ENCODE peak calls at places on chromosomes 7 and 10, in ten cellular contexts. One of them, this sample, is unnamed. For H3K27me3, the result is how much of the 10 kb centered on the place peaks cover.

GRCh38 chr7:56287429-56288138 is 171.4 kb upstream of the NUPR2 start:
- DNase-seq in SJSA1: no peak
- DNase-seq in left lung: peak
- DNase-seq in AG04450: no peak
- DNase-seq in GM06990: no peak
- DNase-seq in mammary epithelial cell: peak
- DNase-seq in Caco-2: no peak
- DNase-seq in right cardiac atrium: peak
- DNase-seq in sigmoid colon: no peak
- DNase-seq in Panc1: no peak
- DNase-seq in this sample: no peak

GRCh38 chr10:125263551-125263950 is 103.2 kb upstream of the CTBP2 start:
- DNase-seq in Caco-2: peak
- DNase-seq in AG04450: no peak
- DNase-seq in SJSA1: peak
- DNase-seq in Panc1: peak
- DNase-seq in right cardiac atrium: no peak
- DNase-seq in left lung: no peak
- DNase-seq in GM06990: no peak
- DNase-seq in mammary epithelial cell: peak
- DNase-seq in sigmoid colon: no peak
- DNase-seq in this sample: no peak

GRCh38 chr7:66013938-66014337 is 31.9 kb upstream of the GUSB start:
- DNase-seq in left lung: no peak
- DNase-seq in right cardiac atrium: peak
- DNase-seq in Caco-2: peak
- DNase-seq in sigmoid colon: no peak
- DNase-seq in GM06990: no peak
- DNase-seq in SJSA1: peak
- DNase-seq in AG04450: no peak
- DNase-seq in Panc1: peak
- DNase-seq in mammary epithelial cell: peak
- DNase-seq in this sample: no peak

GRCh38 chr7:1986366-1987083 is 246.2 kb downstream of the MAD1L1 start:
- DNase-seq in sigmoid colon: no peak
- DNase-seq in mammary epithelial cell: no peak
- DNase-seq in right cardiac atrium: peak
- DNase-seq in Caco-2: no peak
- DNase-seq in GM06990: no peak
- DNase-seq in Panc1: no peak
- DNase-seq in AG04450: no peak
- DNase-seq in left lung: no peak
- DNase-seq in SJSA1: no peak
- DNase-seq in this sample: peak

GRCh38 chr10:36141786-36142560 is 499.9 kb upstream of the FZD8 start:
- DNase-seq in SJSA1: no peak
- DNase-seq in GM06990: no peak
- DNase-seq in mammary epithelial cell: no peak
- DNase-seq in Panc1: no peak
- DNase-seq in sigmoid colon: no peak
- DNase-seq in AG04450: no peak
- DNase-seq in left lung: no peak
- DNase-seq in Caco-2: no peak
- DNase-seq in right cardiac atrium: no peak
- DNase-seq in this sample: no peak

GRCh38 chr10:133298466-133298865 is 10.2 kb downstream of the TUBGCP2 start:
- DNase-seq in GM06990: no peak
- DNase-seq in SJSA1: no peak
- DNase-seq in mammary epithelial cell: no peak
- DNase-seq in left lung: no peak
- DNase-seq in Panc1: no peak
- DNase-seq in AG04450: no peak
- DNase-seq in Caco-2: no peak
- DNase-seq in sigmoid colon: no peak
- DNase-seq in right cardiac atrium: no peak
- DNase-seq in this sample: no peak

GRCh38 chr7:116727432-116728009 is 55.5 kb downstream of the MET start:
- DNase-seq in AG04450: no peak
- DNase-seq in Panc1: no peak
- DNase-seq in GM06990: no peak
- DNase-seq in right cardiac atrium: no peak
- DNase-seq in SJSA1: no peak
- DNase-seq in left lung: no peak
- DNase-seq in sigmoid colon: no peak
- DNase-seq in mammary epithelial cell: no peak
- DNase-seq in Caco-2: no peak
- DNase-seq in this sample: no peak

GRCh38 chr10:78980815-78981214 is 88.0 kb upstream of the ZMIZ1 start:
- DNase-seq in SJSA1: peak
- DNase-seq in Caco-2: no peak
- DNase-seq in right cardiac atrium: peak
- DNase-seq in left lung: no peak
- DNase-seq in AG04450: no peak
- DNase-seq in GM06990: no peak
- DNase-seq in sigmoid colon: no peak
- DNase-seq in mammary epithelial cell: no peak
- DNase-seq in Panc1: no peak
- DNase-seq in this sample: no peak

GRCh38 chr7:94095359-94096009 is 91.3 kb upstream of the BET1 start:
- DNase-seq in AG04450: no peak
- DNase-seq in sigmoid colon: no peak
- DNase-seq in Caco-2: no peak
- DNase-seq in SJSA1: no peak
- DNase-seq in mammary epithelial cell: no peak
- DNase-seq in Panc1: no peak
- DNase-seq in left lung: no peak
- DNase-seq in GM06990: no peak
- DNase-seq in right cardiac atrium: no peak
- DNase-seq in this sample: no peak

GRCh38 chr7:117669818-117670217 is 190.0 kb downstream of the CFTR start:
- DNase-seq in AG04450: no peak
- DNase-seq in Panc1: no peak
- DNase-seq in right cardiac atrium: no peak
- DNase-seq in left lung: no peak
- DNase-seq in mammary epithelial cell: no peak
- DNase-seq in sigmoid colon: no peak
- DNase-seq in GM06990: no peak
- DNase-seq in SJSA1: no peak
- DNase-seq in Caco-2: no peak
- DNase-seq in this sample: no peak

GRCh38 chr10:79051766-79052165 is 17.0 kb upstream of the ZMIZ1 start:
- DNase-seq in mammary epithelial cell: no peak
- DNase-seq in Caco-2: no peak
- DNase-seq in left lung: peak
- DNase-seq in GM06990: no peak
- DNase-seq in SJSA1: no peak
- DNase-seq in right cardiac atrium: no peak
- DNase-seq in AG04450: no peak
- DNase-seq in sigmoid colon: peak
- DNase-seq in Panc1: no peak
- DNase-seq in this sample: no peak

GRCh38 chr7:155207335-155208002 is 90.2 kb upstream of the INSIG1 start:
- DNase-seq in GM06990: no peak
- DNase-seq in mammary epithelial cell: no peak
- DNase-seq in AG04450: no peak
- DNase-seq in Caco-2: no peak
- DNase-seq in sigmoid colon: no peak
- DNase-seq in Panc1: no peak
- DNase-seq in left lung: no peak
- DNase-seq in right cardiac atrium: no peak
- DNase-seq in SJSA1: no peak
- DNase-seq in this sample: no peak

GRCh38 chr7:155205368-155206285 is 92.1 kb upstream of the INSIG1 start:
- DNase-seq in GM06990: peak
- DNase-seq in left lung: peak
- DNase-seq in AG04450: peak
- DNase-seq in SJSA1: peak
- DNase-seq in sigmoid colon: peak
- DNase-seq in mammary epithelial cell: peak
- DNase-seq in Panc1: peak
- DNase-seq in right cardiac atrium: peak
- DNase-seq in Caco-2: peak
- DNase-seq in this sample: peak

GRCh38 chr7:155204744-155205367 is 92.8 kb upstream of the INSIG1 start:
- DNase-seq in left lung: no peak
- DNase-seq in SJSA1: no peak
- DNase-seq in GM06990: no peak
- DNase-seq in mammary epithelial cell: no peak
- DNase-seq in sigmoid colon: peak
- DNase-seq in AG04450: no peak
- DNase-seq in Panc1: no peak
- DNase-seq in right cardiac atrium: no peak
- DNase-seq in Caco-2: no peak
- DNase-seq in this sample: no peak

GRCh38 chr7:155203882-155204691 is 93.6 kb upstream of the INSIG1 start:
- DNase-seq in left lung: peak
- DNase-seq in AG04450: no peak
- DNase-seq in Caco-2: no peak
- DNase-seq in Panc1: no peak
- DNase-seq in SJSA1: no peak
- DNase-seq in mammary epithelial cell: no peak
- DNase-seq in sigmoid colon: peak
- DNase-seq in GM06990: no peak
- DNase-seq in right cardiac atrium: no peak
- DNase-seq in this sample: no peak

GRCh38 chr7:155206286-155207020 is 91.2 kb upstream of the INSIG1 start:
- DNase-seq in mammary epithelial cell: no peak
- DNase-seq in SJSA1: peak
- DNase-seq in Panc1: peak
- DNase-seq in Caco-2: no peak
- DNase-seq in left lung: peak
- DNase-seq in right cardiac atrium: peak
- DNase-seq in GM06990: peak
- DNase-seq in sigmoid colon: peak
- DNase-seq in AG04450: peak
- DNase-seq in this sample: peak
- H3K4me3 ChIP-seq in mammary epithelial cell: no peak
- H3K4me3 ChIP-seq in SJSA1: peak
- H3K4me3 ChIP-seq in Panc1: peak
- H3K4me3 ChIP-seq in Caco-2: no peak
- H3K4me3 ChIP-seq in left lung: no peak
- H3K4me3 ChIP-seq in right cardiac atrium: no peak
- H3K4me3 ChIP-seq in GM06990: peak
- H3K4me3 ChIP-seq in sigmoid colon: peak
- H3K4me3 ChIP-seq in AG04450: no peak
- H3K4me3 ChIP-seq in this sample: peak

DNA sequence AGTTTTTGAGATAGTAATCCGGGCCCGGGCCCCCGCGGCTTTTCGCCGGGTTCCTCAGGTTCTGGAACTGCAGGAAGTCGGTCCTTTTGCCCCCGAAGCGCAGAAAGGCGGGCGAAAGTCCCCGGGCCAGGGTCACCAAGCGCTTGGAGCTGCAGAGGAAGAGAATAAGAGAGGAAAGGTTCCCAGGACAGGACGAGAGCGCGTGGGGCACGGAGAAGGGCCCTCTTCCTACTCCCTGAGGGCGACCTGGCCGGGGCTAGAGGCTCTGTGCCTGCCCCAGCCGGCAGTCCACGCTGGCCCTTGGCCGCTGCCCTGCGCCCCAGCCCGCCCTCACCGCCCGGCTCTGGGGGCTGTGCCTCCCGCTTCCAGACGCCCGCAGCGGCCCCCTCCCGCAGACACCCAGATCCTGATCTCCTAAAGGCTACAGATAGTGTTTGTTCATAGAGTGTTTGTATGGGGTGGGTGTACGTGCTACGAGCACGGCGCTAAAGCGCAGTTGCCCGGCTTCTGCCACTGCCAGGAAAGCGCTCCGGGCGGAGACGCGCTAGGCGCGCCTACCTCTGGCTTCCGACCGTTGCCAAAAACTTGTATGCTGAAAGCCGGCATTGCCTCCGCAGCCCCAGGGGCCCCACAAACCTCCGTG is 3.2 kb downstream of the HPSE2 start:
- DNase-seq in SJSA1: no peak
- DNase-seq in Panc1: no peak
- DNase-seq in AG04450: no peak
- DNase-seq in sigmoid colon: no peak
- DNase-seq in GM06990: peak
- DNase-seq in mammary epithelial cell: no peak
- DNase-seq in left lung: no peak
- DNase-seq in Caco-2: no peak
- DNase-seq in right cardiac atrium: no peak
- DNase-seq in this sample: no peak
- H3K27me3 ChIP-seq in SJSA1: half or more
- H3K27me3 ChIP-seq in Panc1: half or more
- H3K27me3 ChIP-seq in AG04450: half or more
- H3K27me3 ChIP-seq in sigmoid colon: half or more
- H3K27me3 ChIP-seq in GM06990: under half
- H3K27me3 ChIP-seq in mammary epithelial cell: half or more
- H3K27me3 ChIP-seq in left lung: half or more
- H3K27me3 ChIP-seq in Caco-2: under half
- H3K27me3 ChIP-seq in right cardiac atrium: under half
- H3K27me3 ChIP-seq in this sample: half or more

DNA sequence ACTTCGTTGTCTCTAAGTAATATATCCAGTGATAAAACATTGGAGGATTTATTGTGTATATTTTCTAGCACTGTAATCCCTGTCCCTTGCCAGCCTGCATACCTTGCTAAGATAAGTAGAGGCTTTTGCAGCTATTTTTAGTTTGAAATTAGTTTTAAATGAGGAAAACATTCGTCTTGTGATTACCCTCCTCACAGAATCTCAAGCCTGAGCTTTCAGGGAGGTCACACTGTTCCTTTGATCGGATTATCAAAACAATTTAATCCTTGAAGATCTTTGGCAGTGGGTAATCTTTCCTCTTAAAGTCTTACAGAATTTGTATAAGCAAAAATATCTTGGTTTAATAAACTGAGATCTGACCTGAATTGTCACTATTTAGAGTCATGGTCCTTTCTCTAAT is 897.0 kb upstream of the CELF2 start:
- DNase-seq in Panc1: no peak
- DNase-seq in sigmoid colon: no peak
- DNase-seq in left lung: no peak
- DNase-seq in SJSA1: no peak
- DNase-seq in GM06990: no peak
- DNase-seq in right cardiac atrium: no peak
- DNase-seq in AG04450: no peak
- DNase-seq in Caco-2: no peak
- DNase-seq in mammary epithelial cell: no peak
- DNase-seq in this sample: no peak
- H3K4me3 ChIP-seq in Panc1: no peak
- H3K4me3 ChIP-seq in sigmoid colon: no peak
- H3K4me3 ChIP-seq in left lung: no peak
- H3K4me3 ChIP-seq in SJSA1: no peak
- H3K4me3 ChIP-seq in GM06990: no peak
- H3K4me3 ChIP-seq in right cardiac atrium: no peak
- H3K4me3 ChIP-seq in AG04450: no peak
- H3K4me3 ChIP-seq in Caco-2: no peak
- H3K4me3 ChIP-seq in mammary epithelial cell: no peak
- H3K4me3 ChIP-seq in this sample: no peak

DNA sequence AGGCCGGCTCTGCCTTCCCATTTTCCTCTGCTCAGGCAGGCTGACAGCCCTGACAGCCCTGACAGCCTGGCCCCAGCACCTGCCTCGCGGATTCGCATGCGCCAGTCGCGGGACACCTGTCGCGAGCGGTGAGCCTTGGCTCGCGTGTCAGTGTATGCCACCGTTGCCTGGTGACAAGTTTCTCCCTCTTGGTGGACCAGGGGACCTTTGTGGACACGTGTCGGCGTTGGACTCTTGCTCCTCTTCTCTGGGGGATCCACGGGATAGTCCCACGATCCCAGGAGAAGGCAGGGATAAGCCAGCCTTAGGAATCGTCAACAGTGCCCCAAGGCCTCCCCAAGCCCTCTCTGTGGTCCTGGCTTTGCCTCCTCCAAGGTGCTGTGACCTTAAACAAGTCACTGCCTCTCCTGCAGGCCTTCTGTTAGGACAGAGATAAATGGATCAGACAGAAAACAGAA is 18.1 kb upstream of the ZNF273 start:
- DNase-seq in Caco-2: no peak
- DNase-seq in mammary epithelial cell: no peak
- DNase-seq in Panc1: no peak
- DNase-seq in SJSA1: no peak
- DNase-seq in AG04450: no peak
- DNase-seq in GM06990: no peak
- DNase-seq in right cardiac atrium: no peak
- DNase-seq in sigmoid colon: peak
- DNase-seq in left lung: no peak
- DNase-seq in this sample: no peak
- H3K27me3 ChIP-seq in Caco-2: under half
- H3K27me3 ChIP-seq in mammary epithelial cell: under half
- H3K27me3 ChIP-seq in Panc1: under half
- H3K27me3 ChIP-seq in SJSA1: under half
- H3K27me3 ChIP-seq in AG04450: under half
- H3K27me3 ChIP-seq in GM06990: under half
- H3K27me3 ChIP-seq in right cardiac atrium: under half
- H3K27me3 ChIP-seq in sigmoid colon: under half
- H3K27me3 ChIP-seq in left lung: under half
- H3K27me3 ChIP-seq in this sample: under half

This sample was measured in CD4-positive, CD25-positive, alpha-beta regulatory T cell.